ENCODE peak calls at places on chromosomes 6 and 20, in seven cellular contexts. One of them, this sample, is unnamed.

GRCh38 chr20:46799781-46800180 is 90.3 kb downstream of the SLC2A10 start:
- DNase-seq in activated naive CD4-positive, alpha-beta T cell treated with anti-CD3 and anti-CD28 coated beads for 36 hours: no peak
- DNase-seq in EH: no peak
- DNase-seq in colonic mucosa: no peak
- DNase-seq in RPMI7951: no peak
- DNase-seq in cardiac muscle cell: no peak
- DNase-seq in caudate nucleus: no peak
- DNase-seq in this sample: no peak

GRCh38 chr20:43781215-43781614 is 54.4 kb upstream of the GTSF1L start:
- DNase-seq in activated naive CD4-positive, alpha-beta T cell treated with anti-CD3 and anti-CD28 coated beads for 36 hours: no peak
- DNase-seq in EH: no peak
- DNase-seq in colonic mucosa: no peak
- DNase-seq in RPMI7951: no peak
- DNase-seq in cardiac muscle cell: no peak
- DNase-seq in caudate nucleus: no peak
- DNase-seq in this sample: no peak

GRCh38 chr6:148869589-148869988 is 122.8 kb downstream of the UST start:
- DNase-seq in activated naive CD4-positive, alpha-beta T cell treated with anti-CD3 and anti-CD28 coated beads for 36 hours: no peak
- DNase-seq in EH: peak; percentile 97
- DNase-seq in colonic mucosa: no peak
- DNase-seq in RPMI7951: peak; percentile 97
- DNase-seq in cardiac muscle cell: peak; percentile 62
- DNase-seq in caudate nucleus: no peak
- DNase-seq in this sample: no peak

GRCh38 chr20:53576586-53577318 is 16.9 kb downstream of the ZNF217 start:
- DNase-seq in activated naive CD4-positive, alpha-beta T cell treated with anti-CD3 and anti-CD28 coated beads for 36 hours: no peak
- DNase-seq in EH: no peak
- DNase-seq in colonic mucosa: no peak
- DNase-seq in RPMI7951: no peak
- DNase-seq in cardiac muscle cell: no peak
- DNase-seq in caudate nucleus: no peak
- DNase-seq in this sample: no peak

GRCh38 chr6:158837684-158838625 is 18.8 kb upstream of the EZR start:
- DNase-seq in activated naive CD4-positive, alpha-beta T cell treated with anti-CD3 and anti-CD28 coated beads for 36 hours: no peak
- DNase-seq in EH: peak; percentile 76
- DNase-seq in colonic mucosa: no peak
- DNase-seq in RPMI7951: peak; percentile 99
- DNase-seq in cardiac muscle cell: peak; percentile 57
- DNase-seq in caudate nucleus: no peak
- DNase-seq in this sample: no peak

GRCh38 chr6:158531970-158532369 is 27.9 kb upstream of the TMEM181 start:
- DNase-seq in activated naive CD4-positive, alpha-beta T cell treated with anti-CD3 and anti-CD28 coated beads for 36 hours: no peak
- DNase-seq in EH: no peak
- DNase-seq in colonic mucosa: no peak
- DNase-seq in RPMI7951: no peak
- DNase-seq in cardiac muscle cell: no peak
- DNase-seq in caudate nucleus: no peak
- DNase-seq in this sample: no peak

GRCh38 chr6:37169458-37170272 is at the start of gene PIM1:
- DNase-seq in activated naive CD4-positive, alpha-beta T cell treated with anti-CD3 and anti-CD28 coated beads for 36 hours: peak; percentile 100
- DNase-seq in EH: peak; percentile 98
- DNase-seq in colonic mucosa: peak; percentile 100
- DNase-seq in RPMI7951: peak; percentile 96
- DNase-seq in cardiac muscle cell: peak; percentile 99
- DNase-seq in caudate nucleus: peak; percentile 92
- DNase-seq in this sample: peak; percentile 99

GRCh38 chr6:7813704-7814103 is 87.8 kb downstream of the BMP6 start:
- DNase-seq in activated naive CD4-positive, alpha-beta T cell treated with anti-CD3 and anti-CD28 coated beads for 36 hours: no peak
- DNase-seq in EH: no peak
- DNase-seq in colonic mucosa: no peak
- DNase-seq in RPMI7951: no peak
- DNase-seq in cardiac muscle cell: no peak
- DNase-seq in caudate nucleus: no peak
- DNase-seq in this sample: no peak

GRCh38 chr6:138562691-138563090 is 63.4 kb upstream of the NHSL1 start:
- DNase-seq in activated naive CD4-positive, alpha-beta T cell treated with anti-CD3 and anti-CD28 coated beads for 36 hours: no peak
- DNase-seq in EH: no peak
- DNase-seq in colonic mucosa: no peak
- DNase-seq in RPMI7951: no peak
- DNase-seq in cardiac muscle cell: no peak
- DNase-seq in caudate nucleus: no peak
- DNase-seq in this sample: no peak

GRCh38 chr20:45400346-45401031 is 7.6 kb upstream of the DBNDD2 start:
- DNase-seq in activated naive CD4-positive, alpha-beta T cell treated with anti-CD3 and anti-CD28 coated beads for 36 hours: peak; percentile 31
- DNase-seq in EH: no peak
- DNase-seq in colonic mucosa: no peak
- DNase-seq in RPMI7951: no peak
- DNase-seq in cardiac muscle cell: no peak
- DNase-seq in caudate nucleus: no peak
- DNase-seq in this sample: no peak

GRCh38 chr6:63888416-63888815 is 252.8 kb downstream of the PHF3 start:
- DNase-seq in activated naive CD4-positive, alpha-beta T cell treated with anti-CD3 and anti-CD28 coated beads for 36 hours: no peak
- DNase-seq in EH: no peak
- DNase-seq in colonic mucosa: no peak
- DNase-seq in RPMI7951: no peak
- DNase-seq in cardiac muscle cell: no peak
- DNase-seq in caudate nucleus: no peak
- DNase-seq in this sample: no peak

GRCh38 chr20:855466-856360 is 22.2 kb downstream of the FAM110A start:
- DNase-seq in activated naive CD4-positive, alpha-beta T cell treated with anti-CD3 and anti-CD28 coated beads for 36 hours: peak; percentile 19
- DNase-seq in EH: peak; percentile 23
- DNase-seq in colonic mucosa: no peak
- DNase-seq in RPMI7951: no peak
- DNase-seq in cardiac muscle cell: no peak
- DNase-seq in caudate nucleus: no peak
- DNase-seq in this sample: no peak

GRCh38 chr20:49769125-49769581 is 43.5 kb upstream of the SLC9A8 start:
- DNase-seq in activated naive CD4-positive, alpha-beta T cell treated with anti-CD3 and anti-CD28 coated beads for 36 hours: no peak
- DNase-seq in EH: no peak
- DNase-seq in colonic mucosa: no peak
- DNase-seq in RPMI7951: no peak
- DNase-seq in cardiac muscle cell: peak; percentile 25
- DNase-seq in caudate nucleus: no peak
- DNase-seq in this sample: no peak

GRCh38 chr6:131945971-131946370 is 5.2 kb downstream of the CCN2 start:
- DNase-seq in activated naive CD4-positive, alpha-beta T cell treated with anti-CD3 and anti-CD28 coated beads for 36 hours: no peak
- DNase-seq in EH: no peak
- DNase-seq in colonic mucosa: no peak
- DNase-seq in RPMI7951: no peak
- DNase-seq in cardiac muscle cell: no peak
- DNase-seq in caudate nucleus: no peak
- DNase-seq in this sample: no peak

GRCh38 chr6:163842467-163842866 is 427.9 kb downstream of the QKI start:
- DNase-seq in activated naive CD4-positive, alpha-beta T cell treated with anti-CD3 and anti-CD28 coated beads for 36 hours: no peak
- DNase-seq in EH: no peak
- DNase-seq in colonic mucosa: no peak
- DNase-seq in RPMI7951: no peak
- DNase-seq in cardiac muscle cell: no peak
- DNase-seq in caudate nucleus: no peak
- DNase-seq in this sample: no peak

GRCh38 chr6:10559492-10560150 is 38.5 kb downstream of the GCNT2 start:
- DNase-seq in activated naive CD4-positive, alpha-beta T cell treated with anti-CD3 and anti-CD28 coated beads for 36 hours: no peak
- DNase-seq in EH: no peak
- DNase-seq in colonic mucosa: no peak
- DNase-seq in RPMI7951: no peak
- DNase-seq in cardiac muscle cell: no peak
- DNase-seq in caudate nucleus: no peak
- DNase-seq in this sample: no peak

GRCh38 chr20:1654994-1655393 is 2.6 kb downstream of the SIRPG start:
- DNase-seq in activated naive CD4-positive, alpha-beta T cell treated with anti-CD3 and anti-CD28 coated beads for 36 hours: no peak
- DNase-seq in EH: no peak
- DNase-seq in colonic mucosa: no peak
- DNase-seq in RPMI7951: peak; percentile 33
- DNase-seq in cardiac muscle cell: no peak
- DNase-seq in caudate nucleus: no peak
- DNase-seq in this sample: no peak

This sample was measured in B cell.